ENCODE peak calls at places on chromosomes 11 and 22, in six cellular contexts. H is MM.1S, Z is neural progenitor cell, G is GM23248, S is HCT116, K is SK-N-SH. B is an unnamed sample.
A peak's percentile ranks its signal among the peaks of the same experiment; 100 is the strongest.

GRCh38 chr22:40345801-40346177 is 511 bp upstream of the ADSL start:
- DNase-seq in H (peak; percentile 63), Z (peak; percentile 53), G (peak; percentile 73), S (no peak), K (peak; percentile 36), B (peak; percentile 19)

GRCh38 chr22:26748845-26749244 is 91.5 kb downstream of the MIAT start:
- DNase-seq in H (no peak), Z (no peak), G (peak; percentile 3), S (no peak), K (no peak), B (no peak)

GRCh38 chr11:45913942-45914635 is 3.6 kb downstream of the PEX16 start:
- DNase-seq in H (no peak), Z (no peak), G (no peak), S (no peak), K (no peak), B (no peak)

GRCh38 chr11:12173111-12173510 is 62.7 kb downstream of the MICAL2 start:
- DNase-seq in H (no peak), Z (no peak), G (no peak), S (no peak), K (no peak), B (no peak)

GRCh38 chr11:67381244-67381972 is 8.0 kb upstream of the CLCF1 start:
- DNase-seq in H (no peak), Z (no peak), G (no peak), S (no peak), K (no peak), B (no peak)

GRCh38 chr11:128504489-128504888 is 82.9 kb downstream of the ETS1 start:
- DNase-seq in H (no peak), Z (no peak), G (peak; percentile 60), S (no peak), K (no peak), B (no peak)

GRCh38 chr22:23094260-23094659 is 23.9 kb downstream of the GNAZ start:
- DNase-seq in H (no peak), Z (no peak), G (no peak), S (no peak), K (peak; percentile 37), B (no peak)

GRCh38 chr11:66856496-66857233 is at the start of gene LRFN4:
- DNase-seq in H (no peak), Z (peak; percentile 87), G (peak; percentile 77), S (no peak), K (peak; percentile 90), B (peak; percentile 57)

GRCh38 chr11:94968334-94968958 is 4.9 kb downstream of the CWC15 start:
- DNase-seq in H (peak; percentile 21), Z (no peak), G (peak; percentile 79), S (no peak), K (peak; percentile 34), B (peak; percentile 50)

GRCh38 chr22:37431811-37432707 is 4.8 kb upstream of the ELFN2 start:
- DNase-seq in H (no peak), Z (no peak), G (peak; percentile 95), S (peak; percentile 89), K (no peak), B (peak; percentile 97)

GRCh38 chr11:30107899-30108298 is 91.1 kb upstream of the KCNA4 start:
- DNase-seq in H (no peak), Z (no peak), G (peak; percentile 85), S (no peak), K (no peak), B (peak; percentile 39)

GRCh38 chr22:20931126-20931654 is 14.0 kb downstream of the CRKL start:
- DNase-seq in H (no peak), Z (no peak), G (no peak), S (no peak), K (no peak), B (no peak)

GRCh38 chr22:25848954-25849353 is 107.0 kb downstream of the MYO18B start:
- DNase-seq in H (no peak), Z (no peak), G (no peak), S (no peak), K (no peak), B (no peak)

GRCh38 chr11:68584991-68585524 is 99.3 kb upstream of the GAL start:
- DNase-seq in H (peak; percentile 71), Z (no peak), G (no peak), S (no peak), K (no peak), B (no peak)

GRCh38 chr11:101390539-101390938 is 193.3 kb downstream of the TRPC6 start:
- DNase-seq in H (no peak), Z (no peak), G (peak; percentile 43), S (peak; percentile 3), K (no peak), B (peak; percentile 53)

GRCh38 chr11:72191961-72192381 is at the start of gene FOLR1:
- DNase-seq in H (no peak), Z (peak; percentile 56), G (peak; percentile 11), S (peak; percentile 54), K (no peak), B (peak; percentile 44)

GRCh38 chr22:47465809-47466208 is 703.4 kb downstream of the TBC1D22A start:
- DNase-seq in H (no peak), Z (no peak), G (no peak), S (no peak), K (no peak), B (no peak)

GRCh38 chr11:8829556-8829955 is 81.4 kb upstream of the AKIP1 start:
- DNase-seq in H (no peak), Z (no peak), G (no peak), S (no peak), K (no peak), B (no peak)

GRCh38 chr11:8828055-8828454 is 82.9 kb upstream of the AKIP1 start:
- DNase-seq in H (no peak), Z (no peak), G (no peak), S (no peak), K (no peak), B (no peak)

GRCh38 chr11:8826901-8827560 is 84.0 kb upstream of the AKIP1 start:
- DNase-seq in H (no peak), Z (no peak), G (no peak), S (no peak), K (no peak), B (no peak)

GRCh38 chr11:8830641-8831040 is 80.3 kb upstream of the AKIP1 start:
- DNase-seq in H (no peak), Z (no peak), G (no peak), S (no peak), K (no peak), B (no peak)

GRCh38 chr11:8828580-8829358 is 82.2 kb upstream of the AKIP1 start:
- DNase-seq in H (no peak), Z (no peak), G (peak; percentile 11), S (no peak), K (no peak), B (no peak)
- TF ChIP-seq EZH2phosphoT487 in H (no peak), Z (no peak), G (no peak), S (no peak), K (no peak), B (no peak)

DNA sequence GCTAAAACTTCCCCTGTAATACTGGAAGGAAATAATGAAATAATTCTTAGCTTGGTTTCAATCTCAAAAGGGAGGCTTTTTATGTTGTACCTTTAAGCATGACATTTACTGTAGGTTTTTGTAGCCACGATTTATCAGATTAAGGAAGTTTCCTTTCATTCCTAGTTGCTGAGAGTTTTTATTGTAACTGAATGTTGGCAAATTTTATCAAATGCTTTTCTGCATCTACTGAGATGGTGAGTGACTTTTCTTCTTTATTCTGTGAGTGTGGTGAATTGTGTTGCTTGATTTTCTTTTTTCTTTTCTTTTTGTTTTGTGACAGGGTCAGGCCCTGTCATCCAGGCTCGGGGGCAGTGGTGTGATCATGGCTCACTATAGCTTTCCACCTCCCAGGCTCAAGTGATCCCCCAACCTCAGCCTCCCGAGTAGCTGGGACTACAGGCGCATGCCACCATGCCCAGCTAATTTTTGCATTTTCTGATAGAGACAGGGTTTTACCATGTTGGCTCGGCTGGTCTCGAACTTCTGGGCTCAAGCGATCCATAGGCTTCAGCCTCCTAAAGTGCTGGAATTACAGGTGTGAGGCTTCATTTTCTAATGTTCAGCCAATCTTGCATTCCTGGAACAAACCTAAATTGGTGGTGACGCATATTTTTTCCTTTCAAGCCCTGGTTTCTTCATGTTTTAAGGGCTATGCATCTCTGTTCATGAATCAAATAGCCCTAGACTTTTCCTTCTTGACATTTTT is 26.2 kb downstream of the SUSD2 start:
- DNase-seq in H (no peak), Z (no peak), G (peak; percentile 53), S (no peak), K (no peak), B (no peak)
- H3K9ac ChIP-seq in H (no peak overlapping the region), Z (no peak overlapping the region), G (peak overlapping the region; percentile 41), S (peak overlapping the region; percentile 65), K (peak overlapping the region; percentile 65), B (peak overlapping the region; percentile 81)

DNA sequence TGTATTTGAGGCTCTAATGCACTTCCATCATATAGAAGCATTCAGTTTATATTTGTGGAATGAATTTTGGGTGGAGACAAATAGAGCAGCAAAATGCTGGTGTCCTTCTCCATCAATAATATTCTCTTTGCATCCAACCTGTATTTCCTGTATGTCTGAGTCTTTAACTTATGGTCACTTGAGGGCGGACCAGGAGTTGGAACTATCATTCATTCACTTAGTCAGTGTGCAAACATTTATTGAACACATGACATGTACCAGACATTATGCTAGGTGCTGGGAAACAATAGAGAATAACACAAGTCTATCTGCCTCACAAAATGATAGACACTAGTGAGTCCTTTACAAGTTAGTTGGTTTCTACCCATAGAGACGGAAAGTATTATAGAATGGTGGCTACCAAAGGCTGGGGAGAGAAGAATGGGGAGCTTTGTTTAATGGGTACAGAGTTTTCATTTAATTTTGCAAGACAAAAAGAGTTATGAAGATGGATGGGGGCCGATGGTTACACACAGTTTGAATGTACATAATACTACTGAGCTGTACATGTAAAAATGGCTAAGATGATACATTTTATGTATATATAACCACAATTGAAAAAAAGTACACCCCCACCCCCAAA is 4.6 kb upstream of the TMEM123 start:
- DNase-seq in H (no peak), Z (no peak), G (no peak), S (no peak), K (no peak), B (peak; percentile 92)
- H3K27ac ChIP-seq in H (no peak overlapping the region), Z (no peak overlapping the region), G (no peak overlapping the region), S (no peak overlapping the region), K (no peak overlapping the region), B (peak overlapping the region; percentile 13)

GRCh38 chr22:32661296-32661695 is 140.2 kb upstream of the TIMP3 start:
- DNase-seq in H (no peak), Z (no peak), G (peak; percentile 94), S (no peak), K (no peak), B (no peak)
- TF ChIP-seq EZH2phosphoT487 in H (no peak), Z (no peak), G (no peak), S (no peak), K (no peak), B (no peak)

GRCh38 chr11:65640483-65641207 is 2.7 kb downstream of the SIPA1 start:
- DNase-seq in H (no peak), Z (no peak), G (no peak), S (no peak), K (no peak), B (no peak)
- H3K9ac ChIP-seq in H (no peak overlapping the region), Z (no peak overlapping the region), G (no peak overlapping the region), S (no peak overlapping the region), K (no peak overlapping the region), B (no peak overlapping the region)